ENCODE peak calls at places on chromosomes 2 and 18, in seven cellular contexts. S is AG04450, K is astrocyte of the spinal cord, B is sigmoid colon, H is astrocyte of the cerebellum, E is ovary, G is prostate gland. Z is an unnamed sample.

GRCh38 chr2:94978917-94979316 is 46.6 kb upstream of the MAL start:
- DNase-seq in E (no peak), S (no peak), B (no peak), K (no peak), H (no peak), G (no peak), Z (no peak)

GRCh38 chr2:240809276-240809675 is 10.7 kb downstream of the KIF1A start:
- DNase-seq in E (no peak), G (no peak), B (peak), S (no peak), K (no peak), H (no peak), Z (no peak)

GRCh38 chr2:64792310-64792709 is 138.6 kb upstream of the SERTAD2 start:
- DNase-seq in S (no peak), H (no peak), K (no peak), G (no peak), E (no peak), B (no peak), Z (no peak)

GRCh38 chr2:218500501-218501060 is 67.6 kb downstream of the USP37 start:
- DNase-seq in G (no peak), H (no peak), S (no peak), E (no peak), B (no peak), K (no peak), Z (no peak)

GRCh38 chr18:31979714-31980113 is 36.8 kb upstream of the TRAPPC8 start:
- DNase-seq in B (no peak), S (no peak), H (no peak), E (no peak), K (no peak), G (no peak), Z (peak)

GRCh38 chr2:11398710-11399109 is 54.3 kb upstream of the ROCK2 start:
- DNase-seq in K (no peak), G (no peak), H (no peak), E (no peak), S (no peak), B (no peak), Z (no peak)

GRCh38 chr2:31442376-31442775 is 27.8 kb upstream of the XDH start:
- DNase-seq in G (no peak), B (no peak), E (no peak), H (no peak), S (no peak), K (no peak), Z (no peak)

GRCh38 chr18:26017929-26018328 is 72.5 kb downstream of the SS18 start:
- DNase-seq in E (no peak), H (no peak), K (no peak), S (no peak), G (no peak), B (no peak), Z (no peak)

GRCh38 chr2:166167451-166167850 is 39.6 kb upstream of the SCN1A start:
- DNase-seq in E (no peak), S (no peak), G (no peak), H (peak), B (no peak), K (peak), Z (no peak)

GRCh38 chr2:222594679-222595078 is 61.2 kb downstream of the FARSB start:
- DNase-seq in E (no peak), S (peak), G (no peak), K (peak), B (no peak), H (no peak), Z (no peak)

GRCh38 chr2:6423131-6423530 is 442.6 kb downstream of the CMPK2 start:
- DNase-seq in B (no peak), K (no peak), G (no peak), E (no peak), S (no peak), H (no peak), Z (no peak)

GRCh38 chr2:96485751-96486643 is 19.2 kb downstream of the NEURL3 start:
- DNase-seq in S (peak), H (peak), E (peak), B (peak), G (peak), K (peak), Z (no peak)

GRCh38 chr18:32443356-32443755 is 27.3 kb downstream of the GAREM1 start:
- DNase-seq in S (no peak), K (no peak), E (no peak), B (no peak), G (no peak), H (no peak), Z (no peak)

GRCh38 chr2:237774811-237775553 is 23.6 kb upstream of the RBM44 start:
- DNase-seq in E (no peak), S (no peak), K (peak), B (no peak), G (peak), H (peak), Z (peak)

GRCh38 chr2:71787108-71787415 is 333.7 kb downstream of the DYSF start:
- DNase-seq in G (no peak), E (no peak), H (no peak), B (no peak), S (no peak), K (no peak), Z (no peak)

GRCh38 chr2:17646096-17646554 is 105.6 kb downstream of the VSNL1 start:
- DNase-seq in B (no peak), H (peak), E (peak), K (peak), G (peak), S (peak), Z (peak)

GRCh38 chr2:8674420-8675009 is 7.3 kb upstream of the ID2 start:
- DNase-seq in G (no peak), B (no peak), S (no peak), K (no peak), H (no peak), E (no peak), Z (no peak)

GRCh38 chr2:180716186-180717180 is 263.9 kb upstream of the UBE2E3 start:
- DNase-seq in H (no peak), K (no peak), G (no peak), B (no peak), S (no peak), E (no peak), Z (no peak)

GRCh38 chr18:46333371-46334199 is 229.4 kb downstream of the HAUS1 start:
- DNase-seq in G (peak), S (no peak), B (peak), E (no peak), H (no peak), K (no peak), Z (peak)

GRCh38 chr2:20093263-20094141 is 42.1 kb upstream of the LAPTM4A start:
- DNase-seq in K (peak), H (peak), E (peak), S (peak), B (peak), G (peak), Z (peak)
- TF ChIP-seq CTCF in K (peak), H (peak), E (no peak), S (peak), B (peak), G (peak), Z (peak)

DNA sequence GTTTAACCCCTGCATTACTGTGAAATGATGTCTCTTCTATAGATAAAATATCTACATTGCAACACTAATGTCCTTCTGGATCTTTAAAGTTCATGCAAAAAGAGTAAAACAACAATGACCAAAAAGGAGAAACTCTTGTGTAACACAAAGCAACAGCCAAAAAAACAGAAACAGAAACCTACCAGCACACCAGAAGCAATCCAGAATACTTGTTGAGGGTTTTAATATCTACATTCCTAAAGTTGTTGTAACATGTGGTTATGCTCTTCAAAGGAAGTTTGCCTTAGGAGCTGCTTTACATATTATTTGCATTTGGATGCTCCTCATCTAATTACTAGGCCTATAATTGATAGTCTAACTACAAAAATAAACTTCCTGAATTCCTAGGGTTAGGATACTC is 157.2 kb downstream of the BABAM2 start:
- DNase-seq in G (no peak), H (peak), S (peak), K (peak), E (no peak), B (no peak), Z (no peak)
- H3K4me3 ChIP-seq in G (no peak), H (no peak), S (no peak), K (no peak), E (no peak), B (no peak), Z (no peak)

GRCh38 chr2:157572725-157573124 is 55.9 kb downstream of the ACVR1C start:
- DNase-seq in K (no peak), H (no peak), G (no peak), E (no peak), B (no peak), S (no peak), Z (no peak)
- TF ChIP-seq CTCF in K (peak), H (peak), G (no peak), E (no peak), B (no peak), S (no peak), Z (peak)

GRCh38 chr2:14650066-14650465 is 17.5 kb downstream of the LRATD1 start:
- DNase-seq in B (no peak), S (no peak), G (no peak), H (no peak), K (no peak), E (no peak), Z (no peak)
- H3K4me3 ChIP-seq in B (no peak), S (no peak), G (no peak), H (no peak), K (no peak), E (no peak), Z (no peak)

DNA sequence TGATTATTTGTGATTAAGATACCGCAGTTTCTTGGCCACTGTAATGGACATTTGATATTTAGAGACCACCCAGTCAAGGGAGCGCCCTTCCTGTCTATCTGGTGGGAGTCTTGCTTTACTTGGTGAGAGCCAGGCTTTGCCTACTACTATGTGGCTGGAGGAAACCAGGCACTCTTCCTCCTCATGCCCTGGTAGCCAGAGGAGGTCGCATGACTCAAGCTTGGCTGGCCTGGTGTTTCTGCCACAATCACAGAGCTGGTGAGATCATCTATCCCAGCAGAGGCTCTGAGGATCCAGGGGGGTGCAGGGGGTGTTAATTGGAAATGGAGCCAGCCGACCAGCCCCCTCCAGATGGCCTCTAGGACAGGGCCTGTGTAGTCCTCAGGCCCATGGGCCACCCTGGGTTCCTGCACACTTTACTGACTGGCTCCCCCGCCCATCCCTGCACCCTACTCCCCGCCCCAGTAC is 46.8 kb upstream of the BIN1 start:
- DNase-seq in G (no peak), E (peak), B (peak), K (peak), H (peak), S (peak), Z (no peak)
- TF ChIP-seq CTCF in G (no peak), E (no peak), B (no peak), K (peak), H (no peak), S (peak), Z (no peak)

DNA sequence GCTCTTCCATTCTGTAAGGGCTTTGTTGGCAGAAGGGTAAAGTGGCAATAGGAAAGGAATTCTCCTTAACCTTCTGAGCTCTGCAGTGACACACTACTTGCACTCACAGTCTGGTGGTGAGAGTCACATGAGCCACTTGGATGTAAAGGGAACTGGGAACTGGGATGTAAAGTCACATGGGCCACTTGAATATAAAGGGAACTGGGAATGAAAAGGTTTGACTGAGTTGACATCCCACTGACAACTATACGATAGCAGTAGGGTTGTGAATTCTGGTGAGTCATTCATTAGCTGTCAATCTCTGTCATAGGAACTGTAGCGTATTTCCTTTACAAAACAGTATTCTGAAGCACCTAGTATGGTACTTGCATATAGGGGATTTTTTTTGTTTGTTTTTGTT is 5.5 kb downstream of the RPE start:
- DNase-seq in E (no peak), B (no peak), S (no peak), H (no peak), G (no peak), K (no peak), Z (no peak)
- H3K4me3 ChIP-seq in E (no peak), B (no peak), S (no peak), H (no peak), G (no peak), K (no peak), Z (no peak)

GRCh38 chr2:189204322-189204941 is 24.9 kb upstream of the COL5A2 start:
- DNase-seq in S (no peak), K (peak), E (no peak), H (no peak), B (no peak), G (no peak), Z (no peak)

GRCh38 chr2:189199797-189200196 is 20.2 kb upstream of the COL5A2 start:
- DNase-seq in K (peak), S (no peak), B (no peak), E (no peak), G (no peak), H (peak), Z (no peak)

GRCh38 chr2:189208254-189208653 is 28.7 kb upstream of the COL5A2 start:
- DNase-seq in H (no peak), G (no peak), B (no peak), E (no peak), S (no peak), K (no peak), Z (no peak)

DNA sequence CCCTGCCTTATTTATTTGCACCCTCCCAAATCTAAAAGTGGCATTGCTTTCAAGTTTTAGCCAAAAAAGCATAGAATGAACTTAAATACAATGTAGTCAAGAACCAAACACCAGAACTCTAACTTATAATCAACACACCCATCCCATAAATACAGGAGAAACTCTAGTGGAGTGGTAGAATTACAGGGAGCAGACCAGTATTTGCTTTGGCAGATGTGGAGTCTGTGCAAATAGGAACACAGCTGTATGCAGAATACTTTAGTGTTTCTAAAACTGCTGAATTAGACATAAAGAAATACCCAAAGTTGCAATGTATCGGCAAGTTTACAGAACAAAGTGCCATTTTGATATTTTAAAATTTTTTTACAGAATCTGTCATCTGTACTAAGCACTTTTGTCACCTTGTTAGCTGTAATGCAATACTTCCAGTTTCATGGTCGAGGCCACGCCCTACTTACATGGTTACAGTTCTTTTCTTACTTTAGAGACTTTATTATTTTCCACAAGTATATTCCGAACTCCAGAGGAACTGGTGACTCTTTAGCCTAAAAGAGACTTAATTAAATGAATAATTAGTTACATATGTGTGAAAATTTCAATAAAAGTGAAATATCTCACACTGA is 23.7 kb upstream of the COL5A2 start:
- DNase-seq in H (no peak), E (no peak), S (no peak), B (no peak), K (no peak), G (no peak), Z (no peak)
- TF ChIP-seq CTCF in H (no peak), E (no peak), S (no peak), B (no peak), K (no peak), G (no peak), Z (no peak)